ENCODE peak calls at places on chromosome 17, in nine cellular contexts. I is amniotic epithelial cell; N is activated CD8-positive, alpha-beta memory T cell treated with anti-CD3 and anti-CD28 coated beads, Interleukin-2, amount 10 ng/mL, durations not matched to agents 7 days and 5 days; H is activated T-helper 9 cell treated with anti-CD3 and anti-CD28 coated beads, Interleukin-2, amount 50 U/mL, for 16 hours; M is stimulated activated CD8-positive, alpha-beta memory T cell treated with anti-CD3 and anti-CD28 coated beads, Interleukin-7, amount 100 ng/mL, for 1 hour; G is AG20443; O is ACHN; S is AG09319; W is activated T-helper 1 cell treated with anti-CD3 and anti-CD28 coated beads, Interleukin-12 subunit alpha, Interleukin-12 subunit beta, Interleukin-2, Interleukin-4 antibody, amounts not matched to agents 30 ng/mL and 10 ng/mL and 1 ng/mL, durations not matched to agents 14 hours and 24 hours and 36 hours. L is an unnamed sample.
A peak's percentile ranks its signal among the peaks of the same experiment; 100 is the strongest.

GRCh38 chr17:47967607-47968252 is 3.2 kb upstream of the CDK5RAP3 start:
- DNase-seq in I (peak; percentile 89), N (no peak), H (no peak), M (no peak), G (peak; percentile 72), O (peak; percentile 62), S (no peak), W (no peak), L (peak; percentile 75)

GRCh38 chr17:78774956-78775571 is 7.0 kb downstream of the CYTH1 start:
- DNase-seq in I (no peak), N (peak; percentile 90), H (peak; percentile 54), M (no peak), G (no peak), O (no peak), S (no peak), W (peak; percentile 66), L (no peak)

GRCh38 chr17:751269-752001 is 629 bp downstream of the GEMIN4 start:
- DNase-seq in I (peak; percentile 39), N (peak; percentile 74), H (peak; percentile 37), M (no peak), G (peak; percentile 57), O (peak; percentile 55), S (no peak), W (peak; percentile 42), L (peak; percentile 34)

GRCh38 chr17:3012926-3013581 is 50.4 kb downstream of the OR1D5 start:
- DNase-seq in I (peak; percentile 13), N (peak; percentile 65), H (peak; percentile 23), M (peak; percentile 25), G (peak; percentile 87), O (peak; percentile 56), S (peak; percentile 20), W (peak; percentile 19), L (peak; percentile 23)

GRCh38 chr17:4715071-4715749 is 4.8 kb downstream of the ARRB2 start:
- DNase-seq in I (no peak), N (peak; percentile 88), H (peak; percentile 34), M (no peak), G (no peak), O (no peak), S (no peak), W (peak; percentile 58), L (no peak)

GRCh38 chr17:6374761-6375312 is 60.1 kb downstream of the AIPL1 start:
- DNase-seq in I (peak; percentile 22), N (peak; percentile 53), H (peak; percentile 31), M (no peak), G (peak; percentile 31), O (peak; percentile 85), S (no peak), W (no peak), L (peak; percentile 66)

GRCh38 chr17:42680331-42680808 is 1.3 kb downstream of the CCR10 start:
- DNase-seq in I (peak; percentile 61), N (no peak), H (no peak), M (no peak), G (no peak), O (no peak), S (no peak), W (no peak), L (no peak)

GRCh38 chr17:68700391-68700790 is 99.2 kb upstream of the FAM20A start:
- DNase-seq in I (peak; percentile 26), N (no peak), H (no peak), M (no peak), G (no peak), O (no peak), S (no peak), W (no peak), L (no peak)

GRCh38 chr17:82647593-82648164 is 565 bp downstream of the WDR45B start:
- DNase-seq in I (no peak), N (peak; percentile 59), H (peak; percentile 44), M (peak; percentile 9), G (peak; percentile 73), O (peak; percentile 45), S (no peak), W (peak; percentile 43), L (no peak)

GRCh38 chr17:39820541-39820940 is 43.6 kb downstream of the IKZF3 start:
- DNase-seq in I (no peak), N (no peak), H (no peak), M (no peak), G (no peak), O (no peak), S (no peak), W (no peak), L (no peak)

GRCh38 chr17:75684249-75684648 is 17.1 kb downstream of the SAP30BP start:
- DNase-seq in I (peak; percentile 61), N (no peak), H (no peak), M (no peak), G (no peak), O (no peak), S (no peak), W (no peak), L (peak; percentile 39)

GRCh38 chr17:65243838-65244237 is 106.7 kb downstream of the RGS9 start:
- DNase-seq in I (no peak), N (no peak), H (no peak), M (no peak), G (peak; percentile 85), O (no peak), S (no peak), W (no peak), L (peak; percentile 73)

GRCh38 chr17:43840814-43841213 is 6.2 kb upstream of the CD300LG start:
- DNase-seq in I (peak; percentile 48), N (no peak), H (no peak), M (no peak), G (no peak), O (peak; percentile 24), S (no peak), W (no peak), L (no peak)

GRCh38 chr17:13650096-13650675 is 48.5 kb upstream of the HS3ST3A1 start:
- DNase-seq in I (no peak), N (no peak), H (no peak), M (no peak), G (no peak), O (no peak), S (no peak), W (no peak), L (no peak)

GRCh38 chr17:41680426-41681040 is 8.2 kb upstream of the EIF1 start:
- DNase-seq in I (no peak), N (no peak), H (no peak), M (no peak), G (no peak), O (no peak), S (no peak), W (no peak), L (no peak)

GRCh38 chr17:40687106-40687505 is 16.4 kb downstream of the KRT24 start:
- DNase-seq in I (no peak), N (no peak), H (no peak), M (no peak), G (no peak), O (no peak), S (no peak), W (no peak), L (no peak)

GRCh38 chr17:40450175-40450574 is 6.9 kb downstream of the IGFBP4 start:
- DNase-seq in I (peak; percentile 65), N (peak; percentile 63), H (no peak), M (peak; percentile 19), G (no peak), O (peak; percentile 52), S (no peak), W (no peak), L (no peak)

GRCh38 chr17:33927732-33928133 is 327.4 kb upstream of the CCL2 start:
- DNase-seq in I (no peak), N (no peak), H (no peak), M (no peak), G (no peak), O (no peak), S (no peak), W (no peak), L (no peak)

GRCh38 chr17:82031885-82032627 is 578 bp downstream of the RAC3 start:
- DNase-seq in I (no peak), N (peak; percentile 66), H (peak; percentile 32), M (no peak), G (no peak), O (no peak), S (no peak), W (peak; percentile 38), L (no peak)

L was measured in astrocyte of the spinal cord.